ENCODE peak calls at places on chromosomes 1 and 21, in four cellular contexts. X, R, J and I are unnamed samples. For H3K4me1, the result is how much of the 10 kb centered on the place peaks cover.

GRCh38 chr1:32399853-32400252 is 5.6 kb upstream of the BSDC1 start:
- DNase-seq in X (no peak), R (no peak), J (no peak), I (no peak)

GRCh38 chr1:85936470-85936869 is 220.1 kb downstream of the COL24A1 start:
- DNase-seq in X (no peak), R (no peak), J (peak), I (no peak)

GRCh38 chr1:44620072-44620471 is 54.2 kb downstream of the TMEM53 start:
- DNase-seq in X (no peak), R (no peak), J (no peak), I (no peak)

GRCh38 chr1:207959995-207960745 is 49.2 kb upstream of the CD34 start:
- DNase-seq in X (no peak), R (no peak), J (no peak), I (no peak)

GRCh38 chr1:209428241-209428921 is 155.1 kb upstream of the CAMK1G start:
- DNase-seq in X (no peak), R (no peak), J (no peak), I (peak)

GRCh38 chr1:85611856-85612255 is 31.3 kb downstream of the CCN1 start:
- DNase-seq in X (peak), R (peak), J (no peak), I (peak)

GRCh38 chr1:206012086-206012859 is 9.1 kb upstream of the RAB7B start:
- DNase-seq in X (peak), R (peak), J (peak), I (no peak)

GRCh38 chr1:75992312-75992711 is 60.1 kb upstream of the ASB17 start:
- DNase-seq in X (no peak), R (no peak), J (no peak), I (no peak)

GRCh38 chr1:3225668-3226067 is 156.7 kb downstream of the PRDM16 start:
- DNase-seq in X (no peak), R (no peak), J (no peak), I (no peak)

GRCh38 chr1:15152318-15153183 is 996 bp upstream of the TMEM51 start:
- DNase-seq in X (peak), R (peak), J (peak), I (peak)

GRCh38 chr1:173666646-173667045 is 3.0 kb downstream of the ANKRD45 start:
- DNase-seq in X (no peak), R (no peak), J (no peak), I (no peak)

GRCh38 chr1:171103862-171104261 is 13.2 kb downstream of the FMO3 start:
- DNase-seq in X (no peak), R (no peak), J (no peak), I (no peak)

GRCh38 chr1:67618285-67619018 is 66.5 kb upstream of the GADD45A start:
- DNase-seq in X (peak), R (peak), J (no peak), I (no peak)

GRCh38 chr1:79988401-79988800 is 981.9 kb upstream of the ADGRL4 start:
- DNase-seq in X (no peak), R (no peak), J (no peak), I (no peak)

GRCh38 chr1:15347182-15347581 is 62.5 kb upstream of the EFHD2 start:
- DNase-seq in X (peak), R (no peak), J (no peak), I (no peak)

GRCh38 chr1:42319128-42319851 is 15.7 kb downstream of the FOXJ3 start:
- DNase-seq in X (no peak), R (no peak), J (no peak), I (no peak)

GRCh38 chr1:241396747-241397691 is 40.0 kb upstream of the RGS7 start:
- DNase-seq in X (no peak), R (no peak), J (no peak), I (no peak)

GRCh38 chr1:8667869-8668595 is 149.4 kb downstream of the RERE start:
- DNase-seq in X (no peak), R (no peak), J (no peak), I (no peak)

GRCh38 chr1:224106568-224107281 is 7.2 kb upstream of the FBXO28 start:
- DNase-seq in X (no peak), R (no peak), J (no peak), I (no peak)

GRCh38 chr1:44019398-44020044 is 11.7 kb downstream of the SLC6A9 start:
- DNase-seq in X (no peak), R (no peak), J (no peak), I (no peak)

GRCh38 chr1:47441450-47442106 is 3.7 kb downstream of the FOXD2 start:
- DNase-seq in X (no peak), R (no peak), J (no peak), I (no peak)

GRCh38 chr1:207336559-207337467 is 15.3 kb downstream of the CD55 start:
- DNase-seq in X (no peak), R (no peak), J (no peak), I (no peak)

GRCh38 chr1:233244183-233244582 is 51.3 kb downstream of the PCNX2 start:
- DNase-seq in X (no peak), R (no peak), J (no peak), I (no peak)

GRCh38 chr1:186206046-186206564 is 168.9 kb downstream of the TPR start:
- DNase-seq in X (no peak), R (no peak), J (no peak), I (no peak)

GRCh38 chr1:177862916-177863315 is 106.9 kb downstream of the SEC16B start:
- DNase-seq in X (no peak), R (no peak), J (no peak), I (no peak)

GRCh38 chr1:58660105-58660504 is 39.8 kb downstream of the MYSM1 start:
- DNase-seq in X (no peak), R (no peak), J (no peak), I (no peak)

GRCh38 chr21:46152939-46153258 is 2.5 kb downstream of the FTCD start:
- DNase-seq in X (no peak), R (no peak), J (no peak), I (peak)

GRCh38 chr1:103239034-103239433 is 130.7 kb upstream of the COL11A1 start:
- DNase-seq in X (no peak), R (no peak), J (no peak), I (no peak)

GRCh38 chr1:156060937-156061636 is at the start of gene RAB25:
- DNase-seq in X (peak), R (no peak), J (no peak), I (peak)

GRCh38 chr1:181392133-181392532 is 91.2 kb upstream of the CACNA1E start:
- DNase-seq in X (no peak), R (no peak), J (no peak), I (no peak)

GRCh38 chr1:56758135-56758534 is 61.1 kb downstream of the FYB2 start:
- DNase-seq in X (peak), R (peak), J (peak), I (no peak)
- TF ChIP-seq CTCF in X (peak), R (no peak), J (peak), I (peak)

DNA sequence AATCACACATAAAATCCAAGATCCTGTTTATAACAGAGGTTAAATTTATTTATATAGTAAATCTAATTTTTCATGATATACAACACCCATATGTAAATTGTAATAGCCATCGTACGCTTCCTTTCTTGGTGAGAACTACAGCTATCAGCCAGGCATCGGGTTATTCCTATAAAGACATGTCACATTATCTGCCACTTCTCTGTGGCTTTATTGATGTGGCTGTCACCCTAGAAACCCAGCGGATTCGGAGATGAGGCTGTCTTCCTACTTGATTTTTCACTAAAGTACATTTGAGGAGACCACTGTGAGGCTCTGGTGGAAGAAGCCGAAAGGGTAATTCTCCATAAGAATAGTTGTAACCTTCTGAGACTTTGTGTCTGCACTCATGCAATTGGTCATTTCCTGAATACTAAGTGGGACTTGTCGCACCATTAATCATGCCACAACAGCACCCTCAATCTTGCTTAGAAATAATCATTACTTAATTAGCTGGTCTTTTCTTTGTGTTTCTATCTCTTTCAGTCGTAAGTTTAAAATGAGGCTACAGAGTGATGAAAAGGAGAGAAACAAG is 106.0 kb downstream of the NTNG1 start:
- DNase-seq in X (no peak), R (no peak), J (no peak), I (no peak)
- H3K4me1 ChIP-seq in X (under half), R (under half), J (under half), I (under half)

GRCh38 chr21:45030637-45031218 is 43.7 kb upstream of the ADARB1 start:
- DNase-seq in X (no peak), R (peak), J (no peak), I (no peak)
- H3K4me3 ChIP-seq in X (no peak), R (no peak), J (no peak), I (no peak)

GRCh38 chr1:24927473-24927872 is 2.6 kb downstream of the RUNX3 start:
- DNase-seq in X (no peak), R (no peak), J (no peak), I (no peak)

GRCh38 chr1:24927886-24928630 is 2.0 kb downstream of the RUNX3 start:
- DNase-seq in X (no peak), R (no peak), J (no peak), I (no peak)

GRCh38 chr1:24925082-24925779 is 4.8 kb downstream of the RUNX3 start:
- DNase-seq in X (no peak), R (no peak), J (no peak), I (no peak)

GRCh38 chr1:24925963-24926362 is 4.1 kb downstream of the RUNX3 start:
- DNase-seq in X (no peak), R (no peak), J (no peak), I (no peak)

DNA sequence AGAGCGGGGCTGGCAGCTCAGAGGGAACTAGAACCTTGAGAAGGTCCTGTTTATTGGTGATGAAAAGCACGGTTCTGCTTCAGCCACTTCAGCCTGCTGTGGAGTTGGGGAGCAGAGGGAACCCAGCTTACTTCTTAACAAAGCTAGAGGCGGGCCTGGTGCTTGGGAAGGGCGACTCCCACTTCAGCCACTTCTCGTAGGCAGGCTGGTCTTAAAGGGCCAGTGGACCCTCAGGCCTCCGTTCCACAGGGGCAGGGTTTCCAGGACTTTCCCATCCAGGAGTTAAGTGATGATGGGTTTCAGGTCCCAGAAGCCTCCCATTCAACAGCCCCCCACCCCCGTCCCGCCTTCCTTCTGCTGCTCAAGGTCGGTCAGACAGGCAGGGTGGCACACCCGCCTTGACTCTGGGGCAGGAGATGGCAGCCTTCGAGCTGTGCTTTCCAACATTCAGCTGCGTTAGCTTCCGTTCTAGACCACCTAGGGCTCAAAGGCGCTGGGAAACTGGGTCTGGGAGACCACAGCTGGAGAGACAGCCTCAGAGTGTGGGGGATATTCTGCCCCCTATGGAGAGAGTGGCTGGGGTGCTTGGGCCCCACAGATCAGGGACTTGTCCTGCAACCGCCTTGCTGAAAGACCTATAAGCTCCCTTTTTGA is 3.4 kb downstream of the RUNX3 start:
- DNase-seq in X (no peak), R (no peak), J (no peak), I (no peak)
- TF ChIP-seq CTCF in X (no peak), R (no peak), J (no peak), I (no peak)

GRCh38 chr1:192512426-192513125 is 63.0 kb upstream of the RGS1 start:
- DNase-seq in X (no peak), R (peak), J (no peak), I (no peak)
- H3K4me1 ChIP-seq in X (under half), R (under half), J (under half), I (under half)

DNA sequence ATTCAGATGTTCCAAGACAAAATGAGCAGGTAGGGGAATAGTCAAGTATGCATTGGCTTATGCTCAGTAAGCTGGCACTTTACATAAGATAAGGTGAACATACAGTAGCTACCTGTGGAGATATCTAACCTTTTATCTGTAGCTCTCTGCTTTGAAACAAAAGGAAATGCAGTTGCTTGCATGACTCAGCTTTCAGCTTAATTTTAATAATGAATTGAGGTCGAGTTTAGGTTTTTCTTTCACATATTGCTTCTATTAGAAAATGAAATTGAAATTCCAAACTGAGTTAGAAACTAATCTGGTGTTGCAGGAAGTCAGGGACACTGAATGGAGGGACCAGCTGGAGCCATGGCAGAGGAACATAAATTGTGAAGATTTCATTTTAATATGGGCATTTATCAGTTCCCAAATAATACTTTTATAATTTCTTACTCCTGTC is 8.3 kb downstream of the FRRS1 start:
- DNase-seq in X (no peak), R (no peak), J (no peak), I (no peak)
- H3K4me3 ChIP-seq in X (no peak), R (no peak), J (no peak), I (no peak)

GRCh38 chr1:192485692-192486436 is 89.7 kb upstream of the RGS1 start:
- DNase-seq in X (peak), R (peak), J (peak), I (no peak)

GRCh38 chr1:192491804-192492554 is 83.6 kb upstream of the RGS1 start:
- DNase-seq in X (no peak), R (no peak), J (no peak), I (no peak)

GRCh38 chr1:192489748-192490147 is 85.8 kb upstream of the RGS1 start:
- DNase-seq in X (peak), R (peak), J (peak), I (no peak)

GRCh38 chr1:192489046-192489445 is 86.5 kb upstream of the RGS1 start:
- DNase-seq in X (no peak), R (no peak), J (no peak), I (no peak)

DNA sequence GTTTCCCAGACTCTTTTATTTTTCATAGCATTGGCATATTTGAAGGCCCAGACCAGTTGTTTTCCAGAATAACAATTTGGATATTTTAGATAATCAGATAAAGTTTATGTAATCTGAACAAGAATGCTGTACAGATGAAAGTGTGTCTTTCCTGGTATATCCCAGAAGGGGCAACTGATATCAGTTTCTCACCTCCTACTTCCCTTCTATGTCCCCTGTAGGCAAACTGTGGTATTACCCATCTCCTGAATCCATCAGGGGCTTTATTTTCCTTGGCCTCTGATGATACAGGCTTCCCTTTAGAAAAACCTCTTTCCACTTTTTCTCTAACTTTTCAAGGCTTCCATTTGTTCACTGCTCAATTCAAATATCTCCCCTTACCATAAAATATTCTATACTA is 87.5 kb upstream of the RGS1 start:
- DNase-seq in X (no peak), R (no peak), J (no peak), I (no peak)
- TF ChIP-seq CTCF in X (no peak), R (no peak), J (peak), I (no peak)

GRCh38 chr1:237975903-237976302 is 85.2 kb upstream of the ZP4 start:
- DNase-seq in X (no peak), R (no peak), J (no peak), I (no peak)
- H3K4me1 ChIP-seq in X (under half), R (under half), J (under half), I (under half)